ENCODE peak calls at places on chromosomes 13 and 19, in five cellular contexts. W, I, K, R and C are unnamed samples.

GRCh38 chr19:15628236-15629002 is 12.3 kb upstream of the CYP4F3 start:
- DNase-seq in W (no peak), K (no peak), I (no peak), R (no peak), C (no peak)

GRCh38 chr19:43380771-43381386 is 27.4 kb downstream of the CD177 start:
- DNase-seq in I (no peak), W (no peak), R (no peak), K (no peak), C (no peak)

GRCh38 chr13:47112205-47112896 is 215.5 kb upstream of the HTR2A start:
- DNase-seq in W (no peak), K (no peak), I (no peak), R (peak; percentile 21), C (no peak)

GRCh38 chr13:113458218-113459065 is 5.2 kb upstream of the ADPRHL1 start:
- DNase-seq in K (no peak), R (no peak), W (no peak), I (no peak), C (no peak)

GRCh38 chr13:30972888-30973377 is 40.5 kb downstream of the TEX26 start:
- DNase-seq in K (no peak), W (no peak), I (no peak), R (no peak), C (no peak)

GRCh38 chr19:48963371-48964204 is 1.5 kb upstream of the FTL start:
- DNase-seq in K (peak; percentile 54), I (peak; percentile 75), W (peak; percentile 22), R (peak; percentile 84), C (no peak)

GRCh38 chr19:18969953-18970659 is 29.1 kb upstream of the HOMER3 start:
- DNase-seq in K (no peak), W (no peak), R (peak; percentile 24), I (no peak), C (no peak)

GRCh38 chr19:58428617-58429016 is 11.3 kb downstream of the ZNF132 start:
- DNase-seq in I (no peak), K (no peak), W (no peak), R (no peak), C (peak; percentile 90)

GRCh38 chr13:81874253-81874652 is 1533.3 kb upstream of the SPRY2 start:
- DNase-seq in R (no peak), I (no peak), K (no peak), W (no peak), C (no peak)

GRCh38 chr19:42313096-42313839 is at the start of gene TMEM145:
- DNase-seq in I (no peak), W (no peak), K (peak; percentile 49), R (peak; percentile 59), C (no peak)

GRCh38 chr19:31064486-31064885 is 284.8 kb downstream of the TSHZ3 start:
- DNase-seq in W (no peak), K (no peak), R (peak; percentile 32), I (no peak), C (no peak)

GRCh38 chr13:74206061-74206561 is 71.9 kb upstream of the KLF12 start:
- DNase-seq in R (peak; percentile 78), W (no peak), I (no peak), K (no peak), C (no peak)

GRCh38 chr13:110616103-110617101 is 1.1 kb downstream of the NAXD start:
- DNase-seq in W (no peak), R (peak; percentile 45), K (no peak), I (peak; percentile 51), C (no peak)

GRCh38 chr13:73778242-73778864 is 355.9 kb downstream of the KLF12 start:
- DNase-seq in K (no peak), I (no peak), R (no peak), W (no peak), C (no peak)

GRCh38 chr19:47257411-47258169 is 1.3 kb downstream of the CCDC9 start:
- DNase-seq in K (no peak), W (no peak), I (no peak), R (no peak), C (no peak)

GRCh38 chr19:15014579-15014978 is 34.7 kb upstream of the CASP14 start:
- DNase-seq in W (no peak), K (no peak), R (no peak), I (no peak), C (no peak)

GRCh38 chr19:18385675-18386542 is at the start of gene GDF15:
- DNase-seq in R (peak; percentile 44), W (peak; percentile 15), K (peak; percentile 47), I (no peak), C (no peak)

GRCh38 chr19:48351341-48351752 is 12.4 kb downstream of the TMEM143 start:
- DNase-seq in I (peak; percentile 44), R (peak; percentile 61), K (peak; percentile 85), W (peak; percentile 68), C (no peak)

GRCh38 chr19:2922987-2923386 is 21.8 kb downstream of the ZNF77 start:
- DNase-seq in I (no peak), W (no peak), R (peak; percentile 29), K (no peak), C (peak; percentile 72)

GRCh38 chr19:18674616-18675015 is 8.9 kb upstream of the CRTC1 start:
- DNase-seq in I (peak; percentile 58), W (no peak), R (no peak), K (no peak), C (no peak)

GRCh38 chr19:41700381-41701195 is 7.8 kb upstream of the CEACAM5 start:
- DNase-seq in I (no peak), W (no peak), R (no peak), K (no peak), C (no peak)

GRCh38 chr13:40681341-40682051 is 15.1 kb upstream of the FOXO1 start:
- DNase-seq in K (no peak), W (no peak), I (peak; percentile 54), R (no peak), C (no peak)

GRCh38 chr13:99963832-99964339 is 7.7 kb downstream of the ZIC5 start:
- DNase-seq in R (no peak), W (no peak), K (no peak), I (no peak), C (no peak)

GRCh38 chr19:18290250-18291018 is 9.0 kb upstream of the JUND start:
- DNase-seq in I (no peak), R (peak; percentile 36), K (no peak), W (peak; percentile 79), C (no peak)

GRCh38 chr13:29758591-29759114 is 91.8 kb downstream of the UBL3 start:
- DNase-seq in R (peak; percentile 97), K (no peak), W (peak; percentile 26), I (no peak), C (no peak)

GRCh38 chr13:56558698-56559320 is 581.9 kb upstream of the PRR20A start:
- DNase-seq in R (no peak), W (no peak), I (no peak), K (no peak), C (no peak)

GRCh38 chr13:110044521-110045200 is 258.3 kb upstream of the IRS2 start:
- DNase-seq in R (no peak), K (no peak), I (no peak), W (no peak), C (no peak)

GRCh38 chr13:30529085-30529815 is 63.5 kb upstream of the HMGB1 start:
- DNase-seq in R (peak; percentile 6), K (no peak), W (no peak), I (no peak), C (no peak)

GRCh38 chr19:1373534-1374249 is 10.0 kb upstream of the NDUFS7 start:
- DNase-seq in W (no peak), R (no peak), I (no peak), K (no peak), C (no peak)

GRCh38 chr13:97496511-97496910 is 62.5 kb downstream of the RAP2A start:
- DNase-seq in I (no peak), R (no peak), W (no peak), K (no peak), C (no peak)

GRCh38 chr13:46386996-46387851 is at the start of gene RUBCNL:
- DNase-seq in K (peak; percentile 53), I (no peak), R (no peak), W (no peak), C (no peak)

GRCh38 chr13:51097353-51098043 is 13.6 kb downstream of the C13orf42 start:
- DNase-seq in K (no peak), R (no peak), W (no peak), I (no peak), C (no peak)

GRCh38 chr19:16017138-16017490 is 59.2 kb upstream of the TPM4 start:
- DNase-seq in K (no peak), W (no peak), I (no peak), R (no peak), C (no peak)

GRCh38 chr19:19420570-19421301 is 15.3 kb downstream of the GATAD2A start:
- DNase-seq in I (no peak), K (no peak), R (peak; percentile 60), W (no peak), C (no peak)

GRCh38 chr13:40777166-40777956 is 6.4 kb upstream of the MRPS31 start:
- DNase-seq in K (peak; percentile 27), R (peak; percentile 56), I (no peak), W (no peak), C (no peak)

GRCh38 chr19:50932018-50932689 is 20.7 kb downstream of the KLK5 start:
- DNase-seq in I (no peak), W (no peak), R (no peak), K (no peak), C (peak; percentile 99)

GRCh38 chr13:35874704-35875103 is 256.5 kb downstream of the DCLK1 start:
- DNase-seq in I (peak; percentile 45), W (no peak), K (no peak), R (no peak), C (no peak)

GRCh38 chr19:31902821-31903220 is 442.6 kb upstream of the ZNF507 start:
- DNase-seq in R (no peak), I (no peak), W (no peak), K (no peak), C (no peak)